ENCODE peak calls at places on chromosomes 16 and 17, in six cellular contexts. K is IMR-90, I is H1, V is neuronal stem cell, W is mesendoderm, A is mesenchymal stem cell. L is an unnamed sample.

GRCh38 chr17:47785538-47786123 is 36.0 kb downstream of the OSBPL7 start:
- DNase-seq in K (peak; percentile 16), I (no peak), V (peak; percentile 65), W (peak; percentile 75), A (peak; percentile 49), L (peak; percentile 81)

GRCh38 chr16:55055262-55055661 is 124.6 kb downstream of the IRX5 start:
- DNase-seq in K (no peak), I (no peak), V (no peak), W (peak; percentile 55), A (no peak), L (no peak)

GRCh38 chr17:17341452-17341851 is 38.3 kb downstream of the NT5M start:
- DNase-seq in K (no peak), I (no peak), V (no peak), W (no peak), A (no peak), L (no peak)

GRCh38 chr17:48718162-48718780 is 4.0 kb downstream of the PRAC1 start:
- DNase-seq in K (no peak), I (no peak), V (no peak), W (no peak), A (peak; percentile 50), L (no peak)

GRCh38 chr16:81261049-81261648 is 22.7 kb downstream of the BCO1 start:
- DNase-seq in K (no peak), I (no peak), V (no peak), W (peak; percentile 45), A (no peak), L (peak; percentile 45)

GRCh38 chr17:35376245-35376644 is 2.8 kb upstream of the SLFN11 start:
- DNase-seq in K (peak; percentile 46), I (no peak), V (no peak), W (no peak), A (no peak), L (no peak)

GRCh38 chr17:17305282-17305801 is 2.2 kb downstream of the NT5M start:
- DNase-seq in K (no peak), I (no peak), V (no peak), W (no peak), A (peak; percentile 50), L (no peak)

GRCh38 chr16:69338557-69339288 is 641 bp downstream of the COG8 start:
- DNase-seq in K (no peak), I (no peak), V (no peak), W (no peak), A (no peak), L (no peak)

GRCh38 chr17:36922175-36922574 is 15.1 kb upstream of the LHX1 start:
- DNase-seq in K (no peak), I (no peak), V (no peak), W (no peak), A (no peak), L (no peak)

DNA sequence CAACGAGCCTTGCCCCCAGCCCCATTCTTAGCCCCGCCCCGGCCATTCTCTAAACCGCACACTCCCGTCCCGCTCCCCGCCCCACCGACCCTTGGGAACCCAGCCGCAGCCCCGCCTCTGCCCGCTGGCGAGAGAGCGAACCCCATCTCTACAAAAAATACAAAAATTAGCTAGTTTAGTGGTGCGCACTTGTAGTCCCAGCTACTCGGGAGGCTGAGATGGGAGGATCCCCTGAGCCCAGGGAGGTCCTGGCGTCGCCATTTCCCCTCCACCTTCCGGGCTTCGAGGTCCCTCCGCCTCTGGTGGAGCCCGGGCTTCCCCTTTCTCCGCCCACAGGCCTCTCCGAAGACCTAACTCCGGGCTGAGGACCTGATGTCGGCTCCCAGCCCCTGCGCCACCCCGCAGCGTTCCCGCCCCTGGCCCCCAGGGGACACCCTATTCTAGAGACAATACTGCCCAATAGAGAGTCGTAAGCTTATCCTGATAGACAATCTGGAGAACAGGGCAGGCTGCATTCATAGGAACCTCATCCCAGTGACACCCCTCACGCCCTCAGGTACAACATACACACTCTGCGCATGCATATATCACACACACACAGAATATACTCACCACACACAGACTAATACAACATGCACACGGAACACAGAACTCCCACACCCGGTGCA is 483 bp upstream of the PROCA1 start:
- DNase-seq in K (no peak), I (no peak), V (no peak), W (peak; percentile 81), A (peak; percentile 55), L (peak; percentile 87)
- H3K27me3 ChIP-seq in K (no peaks in the 10 kb centered on the region), I (no peaks in the 10 kb centered on the region), V (no peaks in the 10 kb centered on the region), W (no peaks in the 10 kb centered on the region), A (no peaks in the 10 kb centered on the region), L (no peaks in the 10 kb centered on the region)

GRCh38 chr17:61968757-61969156 is 41.0 kb upstream of the INTS2 start:
- DNase-seq in K (no peak), I (no peak), V (no peak), W (no peak), A (no peak), L (no peak)
- H2BK15ac ChIP-seq in K (no peak overlapping the region), I (no peak overlapping the region), V (no peak overlapping the region), W (no peak overlapping the region), A (no peak overlapping the region), L (no peak overlapping the region)

DNA sequence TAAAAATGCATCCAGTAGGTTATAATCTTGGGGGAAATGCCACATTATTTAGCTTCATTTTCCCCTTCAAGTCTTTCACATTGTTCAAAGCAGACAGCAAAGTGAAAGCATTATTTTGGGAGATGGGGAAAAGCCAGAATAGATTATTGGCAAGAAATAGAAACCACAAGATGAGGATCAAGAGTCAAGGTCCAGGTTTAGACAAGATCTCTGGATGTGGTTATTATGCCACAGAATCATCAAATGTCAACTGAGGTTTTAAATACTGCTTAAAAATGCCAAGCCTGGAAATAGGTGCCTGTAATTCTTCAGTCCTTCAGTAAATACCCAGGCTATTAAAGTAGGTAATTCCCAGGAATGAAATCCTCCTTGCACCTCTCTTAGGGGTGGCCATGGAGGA is 65.1 kb upstream of the ALOX12 start:
- DNase-seq in K (no peak), I (no peak), V (no peak), W (no peak), A (no peak), L (no peak)
- H3K27me3 ChIP-seq in K (peaks cover 7% of the 10 kb centered on the region), I (no peaks in the 10 kb centered on the region), V (peaks cover 13% of the 10 kb centered on the region), W (no peaks in the 10 kb centered on the region), A (no peaks in the 10 kb centered on the region), L (no peaks in the 10 kb centered on the region)

DNA sequence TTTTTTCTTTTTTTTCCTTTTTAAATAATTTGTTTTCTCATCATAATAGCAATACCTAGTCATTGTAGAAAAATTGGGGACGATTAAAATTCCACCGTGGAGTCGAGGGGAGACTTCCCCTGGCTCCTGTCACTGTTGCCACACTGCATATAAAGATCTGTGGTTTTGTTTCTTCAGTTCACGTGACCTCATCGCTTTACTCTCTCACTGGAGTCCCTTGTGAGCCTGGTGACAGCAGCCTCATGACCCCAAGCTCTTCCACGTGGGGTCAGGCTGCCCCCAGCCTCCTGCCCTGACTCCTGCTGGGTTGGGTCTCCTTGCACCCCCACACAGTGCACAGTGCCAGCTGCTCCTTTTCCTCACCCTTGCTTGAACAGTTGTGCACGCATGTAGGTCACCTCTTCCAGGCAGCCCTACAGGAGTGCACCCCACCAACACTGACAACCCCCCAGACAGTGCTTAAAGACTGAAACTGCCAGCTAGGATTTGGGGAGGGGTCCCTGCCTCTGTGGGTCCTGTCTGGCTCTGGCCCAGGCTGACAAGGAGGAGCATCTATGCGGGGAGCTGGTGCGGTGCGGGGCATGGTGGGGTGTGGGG is 7.3 kb upstream of the METRNL start:
- DNase-seq in K (no peak), I (no peak), V (no peak), W (no peak), A (no peak), L (no peak)
- H2BK15ac ChIP-seq in K (no peak overlapping the region), I (no peak overlapping the region), V (no peak overlapping the region), W (no peak overlapping the region), A (no peak overlapping the region), L (no peak overlapping the region)

GRCh38 chr17:81392909-81393654 is 2.2 kb upstream of the BAHCC1 start:
- DNase-seq in K (no peak), I (no peak), V (no peak), W (peak; percentile 54), A (no peak), L (no peak)
- H3K27me3 ChIP-seq in K (no peaks in the 10 kb centered on the region), I (peaks cover 44% of the 10 kb centered on the region), V (no peaks in the 10 kb centered on the region), W (peaks cover 4% of the 10 kb centered on the region), A (no peaks in the 10 kb centered on the region), L (peaks cover 51% of the 10 kb centered on the region)

GRCh38 chr16:53433930-53434435 is 288 bp upstream of the RBL2 start:
- DNase-seq in K (peak; percentile 75), I (no peak), V (no peak), W (peak; percentile 90), A (peak; percentile 80), L (no peak)

GRCh38 chr16:53435066-53435688 is 906 bp downstream of the RBL2 start:
- DNase-seq in K (peak; percentile 89), I (no peak), V (peak; percentile 43), W (peak; percentile 90), A (peak; percentile 95), L (peak; percentile 66)

GRCh38 chr16:53434436-53435065 is at the start of gene RBL2:
- DNase-seq in K (peak; percentile 25), I (no peak), V (peak; percentile 75), W (peak; percentile 76), A (peak; percentile 70), L (peak; percentile 84)

GRCh38 chr16:53430363-53430762 is 3.9 kb upstream of the RBL2 start:
- DNase-seq in K (no peak), I (no peak), V (no peak), W (no peak), A (no peak), L (no peak)

DNA sequence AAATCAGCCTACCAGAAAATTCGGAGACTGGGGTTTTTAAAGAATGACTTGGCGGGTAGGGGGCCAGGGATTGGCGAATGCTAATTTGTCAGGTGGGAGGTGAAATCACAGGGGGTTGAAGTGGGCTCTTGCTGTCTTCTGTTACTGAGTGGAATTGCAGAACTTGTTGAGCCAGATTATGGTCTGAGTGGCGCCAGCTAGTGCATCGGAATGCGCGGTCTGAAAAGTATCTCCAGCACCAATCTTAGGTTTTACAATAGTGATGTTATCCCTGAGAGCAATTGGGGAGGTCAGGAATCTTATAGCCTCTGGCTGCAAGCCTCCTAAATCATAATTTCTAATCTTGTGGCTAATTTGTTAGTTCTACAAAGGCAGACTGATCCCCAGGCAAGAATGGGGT is 762 bp upstream of the RBL2 start:
- DNase-seq in K (no peak), I (no peak), V (no peak), W (peak; percentile 73), A (no peak), L (no peak)
- H2BK15ac ChIP-seq in K (no peak overlapping the region), I (no peak overlapping the region), V (no peak overlapping the region), W (no peak overlapping the region), A (no peak overlapping the region), L (no peak overlapping the region)

GRCh38 chr17:44118427-44119050 is 4.9 kb downstream of the HDAC5 start:
- DNase-seq in K (no peak), I (no peak), V (no peak), W (peak; percentile 61), A (no peak), L (no peak)
- H3K27me3 ChIP-seq in K (no peaks in the 10 kb centered on the region), I (no peaks in the 10 kb centered on the region), V (no peaks in the 10 kb centered on the region), W (no peaks in the 10 kb centered on the region), A (no peaks in the 10 kb centered on the region), L (no peaks in the 10 kb centered on the region)

L was measured in H9.